ENCODE peak calls at places on chromosomes 13 and 19, in six cellular contexts. One of them, this sample, is unnamed.

GRCh38 chr19:15466851-15467733 is 2.7 kb upstream of the RASAL3 start:
- DNase-seq in neural progenitor cell: no peak
- DNase-seq in OCI-LY7: peak; percentile 55
- DNase-seq in GM23338: no peak
- DNase-seq in GM23248: peak; percentile 33
- DNase-seq in SK-N-SH: no peak
- DNase-seq in this sample: no peak

GRCh38 chr13:66578305-66578704 is 651.8 kb downstream of the PCDH9 start:
- DNase-seq in neural progenitor cell: no peak
- DNase-seq in OCI-LY7: no peak
- DNase-seq in GM23338: no peak
- DNase-seq in GM23248: no peak
- DNase-seq in SK-N-SH: no peak
- DNase-seq in this sample: no peak

GRCh38 chr13:48624858-48625257 is 28.9 kb upstream of the CYSLTR2 start:
- DNase-seq in neural progenitor cell: no peak
- DNase-seq in OCI-LY7: no peak
- DNase-seq in GM23338: no peak
- DNase-seq in GM23248: no peak
- DNase-seq in SK-N-SH: no peak
- DNase-seq in this sample: no peak

GRCh38 chr13:79098603-79099002 is 307.5 kb downstream of the RBM26 start:
- DNase-seq in neural progenitor cell: no peak
- DNase-seq in OCI-LY7: no peak
- DNase-seq in GM23338: no peak
- DNase-seq in GM23248: no peak
- DNase-seq in SK-N-SH: no peak
- DNase-seq in this sample: no peak

GRCh38 chr19:55253264-55253663 is 5.6 kb downstream of the PPP6R1 start:
- DNase-seq in neural progenitor cell: no peak
- DNase-seq in OCI-LY7: peak; percentile 23
- DNase-seq in GM23338: no peak
- DNase-seq in GM23248: no peak
- DNase-seq in SK-N-SH: no peak
- DNase-seq in this sample: no peak

GRCh38 chr19:41351339-41352245 is 2.1 kb downstream of the TGFB1 start:
- DNase-seq in neural progenitor cell: peak; percentile 61
- DNase-seq in OCI-LY7: peak; percentile 56
- DNase-seq in GM23338: peak; percentile 66
- DNase-seq in GM23248: peak; percentile 84
- DNase-seq in SK-N-SH: peak; percentile 62
- DNase-seq in this sample: peak; percentile 65

GRCh38 chr13:107407074-107407473 is 808.3 kb downstream of the LIG4 start:
- DNase-seq in neural progenitor cell: no peak
- DNase-seq in OCI-LY7: no peak
- DNase-seq in GM23338: no peak
- DNase-seq in GM23248: no peak
- DNase-seq in SK-N-SH: no peak
- DNase-seq in this sample: no peak

GRCh38 chr13:100399455-100399854 is 189.1 kb downstream of the GGACT start:
- DNase-seq in neural progenitor cell: no peak
- DNase-seq in OCI-LY7: no peak
- DNase-seq in GM23338: no peak
- DNase-seq in GM23248: no peak
- DNase-seq in SK-N-SH: no peak
- DNase-seq in this sample: no peak

GRCh38 chr19:42193706-42194105 is 23.8 kb downstream of the DEDD2 start:
- DNase-seq in neural progenitor cell: no peak
- DNase-seq in OCI-LY7: no peak
- DNase-seq in GM23338: no peak
- DNase-seq in GM23248: no peak
- DNase-seq in SK-N-SH: no peak
- DNase-seq in this sample: no peak

GRCh38 chr19:6060600-6061391 is 49.5 kb downstream of the RFX2 start:
- DNase-seq in neural progenitor cell: peak; percentile 16
- DNase-seq in OCI-LY7: no peak
- DNase-seq in GM23338: no peak
- DNase-seq in GM23248: peak; percentile 71
- DNase-seq in SK-N-SH: peak; percentile 78
- DNase-seq in this sample: peak; percentile 44

GRCh38 chr13:46392967-46393366 is 5.9 kb upstream of the RUBCNL start:
- DNase-seq in neural progenitor cell: no peak
- DNase-seq in OCI-LY7: peak; percentile 93
- DNase-seq in GM23338: no peak
- DNase-seq in GM23248: no peak
- DNase-seq in SK-N-SH: no peak
- DNase-seq in this sample: no peak

GRCh38 chr19:14835011-14835410 is at the start of the genes OR7A5 and OR7C1:
- DNase-seq in neural progenitor cell: no peak
- DNase-seq in OCI-LY7: no peak
- DNase-seq in GM23338: peak; percentile 33
- DNase-seq in GM23248: no peak
- DNase-seq in SK-N-SH: no peak
- DNase-seq in this sample: no peak

GRCh38 chr19:43305642-43306041 is 36.3 kb upstream of the PSG9 start:
- DNase-seq in neural progenitor cell: no peak
- DNase-seq in OCI-LY7: no peak
- DNase-seq in GM23338: peak; percentile 18
- DNase-seq in GM23248: no peak
- DNase-seq in SK-N-SH: no peak
- DNase-seq in this sample: no peak

GRCh38 chr19:50932690-50933083 is 20.2 kb downstream of the KLK5 start:
- DNase-seq in neural progenitor cell: no peak
- DNase-seq in OCI-LY7: no peak
- DNase-seq in GM23338: no peak
- DNase-seq in GM23248: no peak
- DNase-seq in SK-N-SH: no peak
- DNase-seq in this sample: no peak

GRCh38 chr13:42497798-42498197 is 76.2 kb upstream of the TNFSF11 start:
- DNase-seq in neural progenitor cell: no peak
- DNase-seq in OCI-LY7: no peak
- DNase-seq in GM23338: no peak
- DNase-seq in GM23248: peak; percentile 52
- DNase-seq in SK-N-SH: no peak
- DNase-seq in this sample: peak; percentile 13

GRCh38 chr13:47397739-47398138 is 500.9 kb upstream of the HTR2A start:
- DNase-seq in neural progenitor cell: no peak
- DNase-seq in OCI-LY7: no peak
- DNase-seq in GM23338: peak; percentile 27
- DNase-seq in GM23248: peak; percentile 22
- DNase-seq in SK-N-SH: no peak
- DNase-seq in this sample: peak; percentile 39

GRCh38 chr13:21113851-21114306 is 52.5 kb upstream of the LATS2 start:
- DNase-seq in neural progenitor cell: no peak
- DNase-seq in OCI-LY7: no peak
- DNase-seq in GM23338: peak; percentile 13
- DNase-seq in GM23248: no peak
- DNase-seq in SK-N-SH: no peak
- DNase-seq in this sample: no peak

GRCh38 chr13:107035778-107036177 is 467.8 kb upstream of the ARGLU1 start:
- DNase-seq in neural progenitor cell: no peak
- DNase-seq in OCI-LY7: no peak
- DNase-seq in GM23338: no peak
- DNase-seq in GM23248: peak; percentile 17
- DNase-seq in SK-N-SH: no peak
- DNase-seq in this sample: no peak

GRCh38 chr19:49808762-49809154 is 4.3 kb downstream of the FUZ start:
- DNase-seq in neural progenitor cell: peak; percentile 99
- DNase-seq in OCI-LY7: peak; percentile 88
- DNase-seq in GM23338: peak; percentile 99
- DNase-seq in GM23248: peak; percentile 95
- DNase-seq in SK-N-SH: peak; percentile 99
- DNase-seq in this sample: peak; percentile 96

GRCh38 chr19:41863209-41863931 is 3.3 kb downstream of the RPS19 start:
- DNase-seq in neural progenitor cell: no peak
- DNase-seq in OCI-LY7: no peak
- DNase-seq in GM23338: no peak
- DNase-seq in GM23248: no peak
- DNase-seq in SK-N-SH: no peak
- DNase-seq in this sample: no peak

GRCh38 chr13:39036212-39036611 is 1.7 kb downstream of the PROSER1 start:
- DNase-seq in neural progenitor cell: no peak
- DNase-seq in OCI-LY7: peak; percentile 68
- DNase-seq in GM23338: peak; percentile 50
- DNase-seq in GM23248: peak; percentile 37
- DNase-seq in SK-N-SH: no peak
- DNase-seq in this sample: peak; percentile 28
- TF ChIP-seq EZH2phosphoT487 in neural progenitor cell: no peak
- TF ChIP-seq EZH2phosphoT487 in OCI-LY7: no peak
- TF ChIP-seq EZH2phosphoT487 in GM23338: no peak
- TF ChIP-seq EZH2phosphoT487 in GM23248: no peak
- TF ChIP-seq EZH2phosphoT487 in SK-N-SH: no peak
- TF ChIP-seq EZH2phosphoT487 in this sample: no peak

DNA sequence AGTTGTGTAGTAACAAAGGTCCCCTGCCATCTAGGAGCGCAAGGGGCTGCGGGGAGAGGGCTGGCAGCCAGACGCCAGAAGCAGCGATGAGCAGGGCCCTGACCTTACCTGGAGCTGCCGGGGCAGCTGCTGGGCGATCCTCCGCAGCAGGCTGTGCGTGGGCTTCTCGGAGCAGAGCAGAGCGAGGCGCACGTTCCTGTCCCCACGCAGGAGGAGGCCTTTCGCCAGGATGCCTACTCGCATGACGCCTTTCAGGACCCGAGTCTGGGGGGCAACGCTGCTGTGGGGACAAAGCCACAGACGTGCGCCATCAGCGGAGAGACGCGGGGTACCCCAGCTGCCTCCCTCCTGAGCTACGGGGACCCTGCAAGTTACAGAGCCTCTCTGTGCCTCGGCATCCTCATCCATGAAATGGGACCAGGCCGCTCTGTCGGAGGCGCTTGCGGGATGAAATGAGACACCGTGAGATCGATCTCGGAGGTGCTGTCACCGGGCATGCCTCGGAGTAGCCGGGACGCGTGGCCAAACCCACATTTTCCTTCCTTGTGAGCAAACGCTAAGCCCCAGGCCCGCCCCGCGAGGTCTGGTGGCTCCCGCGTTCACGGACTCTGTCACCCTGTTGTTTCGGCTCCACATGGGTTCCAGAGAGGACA is 30.5 kb upstream of the MATK start:
- DNase-seq in neural progenitor cell: no peak
- DNase-seq in OCI-LY7: no peak
- DNase-seq in GM23338: no peak
- DNase-seq in GM23248: no peak
- DNase-seq in SK-N-SH: no peak
- DNase-seq in this sample: no peak
- TF ChIP-seq EZH2phosphoT487 in neural progenitor cell: no peak
- TF ChIP-seq EZH2phosphoT487 in OCI-LY7: no peak
- TF ChIP-seq EZH2phosphoT487 in GM23338: no peak
- TF ChIP-seq EZH2phosphoT487 in GM23248: no peak
- TF ChIP-seq EZH2phosphoT487 in SK-N-SH: no peak
- TF ChIP-seq EZH2phosphoT487 in this sample: no peak

GRCh38 chr13:86087241-86087640 is 288.0 kb upstream of the SLITRK6 start:
- DNase-seq in neural progenitor cell: no peak
- DNase-seq in OCI-LY7: no peak
- DNase-seq in GM23338: no peak
- DNase-seq in GM23248: no peak
- DNase-seq in SK-N-SH: no peak
- DNase-seq in this sample: no peak
- TF ChIP-seq EZH2phosphoT487 in neural progenitor cell: no peak
- TF ChIP-seq EZH2phosphoT487 in OCI-LY7: no peak
- TF ChIP-seq EZH2phosphoT487 in GM23338: no peak
- TF ChIP-seq EZH2phosphoT487 in GM23248: no peak
- TF ChIP-seq EZH2phosphoT487 in SK-N-SH: no peak
- TF ChIP-seq EZH2phosphoT487 in this sample: no peak

GRCh38 chr13:77429320-77430142 is 102.6 kb upstream of the MYCBP2 start:
- DNase-seq in neural progenitor cell: no peak
- DNase-seq in OCI-LY7: peak; percentile 82
- DNase-seq in GM23338: no peak
- DNase-seq in GM23248: peak; percentile 25
- DNase-seq in SK-N-SH: no peak
- DNase-seq in this sample: no peak
- TF ChIP-seq EZH2phosphoT487 in neural progenitor cell: no peak
- TF ChIP-seq EZH2phosphoT487 in OCI-LY7: no peak
- TF ChIP-seq EZH2phosphoT487 in GM23338: no peak
- TF ChIP-seq EZH2phosphoT487 in GM23248: no peak
- TF ChIP-seq EZH2phosphoT487 in SK-N-SH: no peak
- TF ChIP-seq EZH2phosphoT487 in this sample: no peak

DNA sequence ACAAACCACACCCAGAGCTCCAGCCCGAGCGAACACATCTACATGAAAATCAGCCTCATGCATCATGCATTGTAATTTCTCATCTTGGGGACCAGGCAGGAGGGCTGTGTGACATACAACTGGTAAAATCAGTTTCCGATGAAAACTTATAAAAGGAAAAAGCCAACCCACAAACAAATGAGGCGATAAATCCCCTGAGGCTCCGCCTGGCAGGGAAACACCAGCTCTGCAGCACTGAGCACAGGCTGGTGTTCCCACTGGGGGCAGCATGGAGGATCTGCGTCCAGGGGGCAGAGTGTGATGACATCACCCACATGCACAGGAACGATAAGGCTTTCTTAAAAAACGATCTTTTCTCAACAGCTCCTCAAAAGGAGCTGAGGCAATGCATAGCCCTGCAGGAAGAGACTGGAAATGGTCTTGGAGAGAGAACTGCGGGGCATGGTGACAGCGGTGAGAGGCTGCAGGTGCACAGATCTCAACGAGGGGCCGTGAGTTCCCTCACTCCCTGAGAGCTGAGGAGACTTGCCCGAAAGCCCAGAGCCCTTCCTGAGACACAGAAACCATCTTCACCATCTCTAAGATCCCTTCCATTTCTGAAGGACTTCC is 24.6 kb downstream of the SH3GL1 start:
- DNase-seq in neural progenitor cell: peak; percentile 74
- DNase-seq in OCI-LY7: peak; percentile 72
- DNase-seq in GM23338: peak; percentile 64
- DNase-seq in GM23248: peak; percentile 87
- DNase-seq in SK-N-SH: peak; percentile 73
- DNase-seq in this sample: peak; percentile 80
- TF ChIP-seq EZH2phosphoT487 in neural progenitor cell: no peak
- TF ChIP-seq EZH2phosphoT487 in OCI-LY7: no peak
- TF ChIP-seq EZH2phosphoT487 in GM23338: no peak
- TF ChIP-seq EZH2phosphoT487 in GM23248: no peak
- TF ChIP-seq EZH2phosphoT487 in SK-N-SH: no peak
- TF ChIP-seq EZH2phosphoT487 in this sample: no peak

This sample was measured in hepatocyte.